ENCODE peak calls at places on chromosomes 7 and 10, in four cellular contexts. One of them, this sample, is unnamed.

GRCh38 chr7:144063710-144064109 is 5.9 kb upstream of the OR2A25 start:
- DNase-seq in lower lobe of right lung: no peak
- DNase-seq in kidney epithelial cell: no peak
- DNase-seq in dorsolateral prefrontal cortex: no peak
- DNase-seq in this sample: no peak

GRCh38 chr7:16708496-16708895 is 45.1 kb upstream of the TSPAN13 start:
- DNase-seq in dorsolateral prefrontal cortex: no peak
- DNase-seq in kidney epithelial cell: no peak
- DNase-seq in lower lobe of right lung: no peak
- DNase-seq in this sample: no peak

GRCh38 chr7:131110294-131111080 is 217.2 kb upstream of the MKLN1 start:
- DNase-seq in dorsolateral prefrontal cortex: peak; percentile 32
- DNase-seq in lower lobe of right lung: no peak
- DNase-seq in kidney epithelial cell: no peak
- DNase-seq in this sample: no peak

GRCh38 chr7:106936236-106936635 is 71.2 kb downstream of the PIK3CG start:
- DNase-seq in lower lobe of right lung: no peak
- DNase-seq in kidney epithelial cell: no peak
- DNase-seq in dorsolateral prefrontal cortex: no peak
- DNase-seq in this sample: no peak

GRCh38 chr10:50605280-50606270 is 18.2 kb downstream of the SGMS1 start:
- DNase-seq in dorsolateral prefrontal cortex: no peak
- DNase-seq in lower lobe of right lung: no peak
- DNase-seq in kidney epithelial cell: peak; percentile 57
- DNase-seq in this sample: peak; percentile 89

GRCh38 chr10:15751048-15751447 is 31.3 kb upstream of the ITGA8 start:
- DNase-seq in lower lobe of right lung: no peak
- DNase-seq in kidney epithelial cell: no peak
- DNase-seq in dorsolateral prefrontal cortex: no peak
- DNase-seq in this sample: no peak

GRCh38 chr10:35216303-35216905 is 89.8 kb downstream of the CREM start:
- DNase-seq in dorsolateral prefrontal cortex: no peak
- DNase-seq in lower lobe of right lung: peak; percentile 52
- DNase-seq in kidney epithelial cell: no peak
- DNase-seq in this sample: no peak

GRCh38 chr10:130869179-130869841 is 442.2 kb downstream of the TCERG1L start:
- DNase-seq in kidney epithelial cell: no peak
- DNase-seq in dorsolateral prefrontal cortex: no peak
- DNase-seq in lower lobe of right lung: no peak
- DNase-seq in this sample: no peak

GRCh38 chr10:78541528-78542470 is 508.1 kb downstream of the RPS24 start:
- DNase-seq in kidney epithelial cell: no peak
- DNase-seq in dorsolateral prefrontal cortex: no peak
- DNase-seq in lower lobe of right lung: no peak
- DNase-seq in this sample: no peak

GRCh38 chr10:43211030-43211429 is 55.8 kb downstream of the RASGEF1A start:
- DNase-seq in dorsolateral prefrontal cortex: no peak
- DNase-seq in kidney epithelial cell: peak; percentile 31
- DNase-seq in lower lobe of right lung: peak; percentile 27
- DNase-seq in this sample: no peak

GRCh38 chr10:72952189-72952900 is 2.3 kb downstream of the PLA2G12B start:
- DNase-seq in lower lobe of right lung: no peak
- DNase-seq in kidney epithelial cell: no peak
- DNase-seq in dorsolateral prefrontal cortex: no peak
- DNase-seq in this sample: no peak

GRCh38 chr10:30503700-30504462 is 69.9 kb downstream of the MAP3K8 start:
- DNase-seq in kidney epithelial cell: no peak
- DNase-seq in dorsolateral prefrontal cortex: no peak
- DNase-seq in lower lobe of right lung: no peak
- DNase-seq in this sample: no peak

GRCh38 chr10:132264966-132265877 is 42.5 kb downstream of the STK32C start:
- DNase-seq in kidney epithelial cell: no peak
- DNase-seq in dorsolateral prefrontal cortex: no peak
- DNase-seq in lower lobe of right lung: peak; percentile 45
- DNase-seq in this sample: no peak

GRCh38 chr7:78099715-78100477 is 301.3 kb downstream of the PHTF2 start:
- DNase-seq in kidney epithelial cell: peak; percentile 60
- DNase-seq in dorsolateral prefrontal cortex: no peak
- DNase-seq in lower lobe of right lung: no peak
- DNase-seq in this sample: peak; percentile 60

GRCh38 chr7:28481131-28481926 is 69.0 kb downstream of the CREB5 start:
- DNase-seq in dorsolateral prefrontal cortex: no peak
- DNase-seq in lower lobe of right lung: no peak
- DNase-seq in kidney epithelial cell: no peak
- DNase-seq in this sample: peak; percentile 98

GRCh38 chr10:110069502-110069982 is 61.8 kb downstream of the ADD3 start:
- DNase-seq in lower lobe of right lung: no peak
- DNase-seq in kidney epithelial cell: no peak
- DNase-seq in dorsolateral prefrontal cortex: no peak
- DNase-seq in this sample: no peak

GRCh38 chr7:107660381-107661080 is at the start of gene SLC26A4:
- DNase-seq in kidney epithelial cell: no peak
- DNase-seq in lower lobe of right lung: no peak
- DNase-seq in dorsolateral prefrontal cortex: no peak
- DNase-seq in this sample: no peak

GRCh38 chr7:21504021-21504420 is 38.8 kb upstream of the DNAH11 start:
- DNase-seq in dorsolateral prefrontal cortex: no peak
- DNase-seq in kidney epithelial cell: no peak
- DNase-seq in lower lobe of right lung: no peak
- DNase-seq in this sample: no peak

GRCh38 chr7:107387573-107388219 is 82.2 kb upstream of the GPR22 start:
- DNase-seq in kidney epithelial cell: peak; percentile 18
- DNase-seq in dorsolateral prefrontal cortex: no peak
- DNase-seq in lower lobe of right lung: no peak
- DNase-seq in this sample: peak; percentile 76

GRCh38 chr7:108497082-108497725 is 28.7 kb downstream of the PNPLA8 start:
- DNase-seq in dorsolateral prefrontal cortex: no peak
- DNase-seq in kidney epithelial cell: peak; percentile 1
- DNase-seq in lower lobe of right lung: no peak
- DNase-seq in this sample: no peak

GRCh38 chr7:148686312-148686937 is 12.3 kb upstream of the CUL1 start:
- DNase-seq in lower lobe of right lung: no peak
- DNase-seq in dorsolateral prefrontal cortex: no peak
- DNase-seq in kidney epithelial cell: no peak
- DNase-seq in this sample: no peak

GRCh38 chr10:133189726-133190125 is 29.7 kb downstream of the KNDC1 start:
- DNase-seq in lower lobe of right lung: no peak
- DNase-seq in kidney epithelial cell: no peak
- DNase-seq in dorsolateral prefrontal cortex: no peak
- DNase-seq in this sample: no peak

GRCh38 chr10:21372651-21373410 is 152.7 kb downstream of the SKIDA1 start:
- DNase-seq in dorsolateral prefrontal cortex: no peak
- DNase-seq in kidney epithelial cell: peak; percentile 53
- DNase-seq in lower lobe of right lung: peak; percentile 50
- DNase-seq in this sample: peak; percentile 84

GRCh38 chr10:71021402-71021801 is 133.0 kb upstream of the PCBD1 start:
- DNase-seq in dorsolateral prefrontal cortex: no peak
- DNase-seq in kidney epithelial cell: no peak
- DNase-seq in lower lobe of right lung: no peak
- DNase-seq in this sample: no peak

GRCh38 chr7:116404389-116404788 is 95.1 kb upstream of the CAV2 start:
- DNase-seq in lower lobe of right lung: no peak
- DNase-seq in kidney epithelial cell: no peak
- DNase-seq in dorsolateral prefrontal cortex: no peak
- DNase-seq in this sample: no peak

GRCh38 chr10:101066890-101067355 is 5.1 kb downstream of the KAZALD1 start:
- DNase-seq in dorsolateral prefrontal cortex: no peak
- DNase-seq in kidney epithelial cell: no peak
- DNase-seq in lower lobe of right lung: no peak
- DNase-seq in this sample: no peak

GRCh38 chr7:74633451-74633921 is 24.0 kb upstream of the GTF2I start:
- DNase-seq in lower lobe of right lung: no peak
- DNase-seq in dorsolateral prefrontal cortex: no peak
- DNase-seq in kidney epithelial cell: no peak
- DNase-seq in this sample: no peak

GRCh38 chr7:2920956-2921708 is 77.0 kb upstream of the GNA12 start:
- DNase-seq in dorsolateral prefrontal cortex: no peak
- DNase-seq in kidney epithelial cell: no peak
- DNase-seq in lower lobe of right lung: no peak
- DNase-seq in this sample: no peak

GRCh38 chr7:55179897-55180682 is 161.3 kb downstream of the EGFR start:
- DNase-seq in lower lobe of right lung: no peak
- DNase-seq in kidney epithelial cell: no peak
- DNase-seq in dorsolateral prefrontal cortex: no peak
- DNase-seq in this sample: no peak

GRCh38 chr7:88072036-88072714 is 138.1 kb downstream of the ADAM22 start:
- DNase-seq in lower lobe of right lung: no peak
- DNase-seq in dorsolateral prefrontal cortex: no peak
- DNase-seq in kidney epithelial cell: no peak
- DNase-seq in this sample: no peak
- H3K4me3 ChIP-seq in lower lobe of right lung: no peak overlapping the region
- H3K4me3 ChIP-seq in dorsolateral prefrontal cortex: no peak overlapping the region
- H3K4me3 ChIP-seq in kidney epithelial cell: no peak overlapping the region
- H3K4me3 ChIP-seq in this sample: no peak overlapping the region

GRCh38 chr10:84499846-84500245 is 171.5 kb downstream of the CCSER2 start:
- DNase-seq in lower lobe of right lung: no peak
- DNase-seq in dorsolateral prefrontal cortex: no peak
- DNase-seq in kidney epithelial cell: no peak
- DNase-seq in this sample: no peak

GRCh38 chr10:84497978-84498377 is 169.6 kb downstream of the CCSER2 start:
- DNase-seq in lower lobe of right lung: no peak
- DNase-seq in dorsolateral prefrontal cortex: no peak
- DNase-seq in kidney epithelial cell: no peak
- DNase-seq in this sample: no peak

GRCh38 chr10:84493951-84494848 is 165.8 kb downstream of the CCSER2 start:
- DNase-seq in dorsolateral prefrontal cortex: no peak
- DNase-seq in lower lobe of right lung: no peak
- DNase-seq in kidney epithelial cell: peak; percentile 67
- DNase-seq in this sample: no peak

DNA sequence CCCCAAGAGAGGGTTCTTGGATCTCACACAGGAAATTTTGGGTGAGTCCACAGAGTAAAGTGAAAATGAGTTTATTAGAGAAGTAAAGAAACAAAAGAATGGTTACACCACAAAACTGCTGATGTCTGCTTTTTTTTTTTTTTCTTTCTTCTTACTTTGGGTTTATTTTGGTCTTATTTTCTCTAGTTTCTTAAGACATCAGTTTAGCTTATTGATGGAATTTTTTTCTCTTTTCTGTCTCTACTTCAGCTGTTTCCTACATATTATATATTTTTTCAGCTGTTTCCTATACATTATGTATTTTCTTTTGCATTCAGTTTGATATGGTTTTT is 166.4 kb downstream of the CCSER2 start:
- DNase-seq in dorsolateral prefrontal cortex: no peak
- DNase-seq in lower lobe of right lung: no peak
- DNase-seq in kidney epithelial cell: no peak
- DNase-seq in this sample: no peak
- H3K4me3 ChIP-seq in dorsolateral prefrontal cortex: no peak overlapping the region
- H3K4me3 ChIP-seq in lower lobe of right lung: no peak overlapping the region
- H3K4me3 ChIP-seq in kidney epithelial cell: no peak overlapping the region
- H3K4me3 ChIP-seq in this sample: no peak overlapping the region

GRCh38 chr10:29305031-29305335 is 16.1 kb downstream of the LYZL1 start:
- DNase-seq in dorsolateral prefrontal cortex: no peak
- DNase-seq in lower lobe of right lung: no peak
- DNase-seq in kidney epithelial cell: no peak
- DNase-seq in this sample: no peak
- H3K4me3 ChIP-seq in dorsolateral prefrontal cortex: no peak overlapping the region
- H3K4me3 ChIP-seq in lower lobe of right lung: no peak overlapping the region
- H3K4me3 ChIP-seq in kidney epithelial cell: no peak overlapping the region
- H3K4me3 ChIP-seq in this sample: no peak overlapping the region

GRCh38 chr7:64308019-64308275 is 5.8 kb upstream of the ZNF736 start:
- DNase-seq in dorsolateral prefrontal cortex: no peak
- DNase-seq in kidney epithelial cell: no peak
- DNase-seq in lower lobe of right lung: no peak
- DNase-seq in this sample: no peak
- H3K4me3 ChIP-seq in dorsolateral prefrontal cortex: peak overlapping the region; percentile 69
- H3K4me3 ChIP-seq in kidney epithelial cell: peak overlapping the region; percentile 67
- H3K4me3 ChIP-seq in lower lobe of right lung: peak overlapping the region; percentile 72
- H3K4me3 ChIP-seq in this sample: peak overlapping the region; percentile 56

GRCh38 chr10:4033341-4033896 is 248.4 kb upstream of the KLF6 start:
- DNase-seq in kidney epithelial cell: no peak
- DNase-seq in lower lobe of right lung: no peak
- DNase-seq in dorsolateral prefrontal cortex: no peak
- DNase-seq in this sample: no peak
- H3K4me3 ChIP-seq in kidney epithelial cell: no peak overlapping the region
- H3K4me3 ChIP-seq in lower lobe of right lung: no peak overlapping the region
- H3K4me3 ChIP-seq in dorsolateral prefrontal cortex: no peak overlapping the region
- H3K4me3 ChIP-seq in this sample: no peak overlapping the region

DNA sequence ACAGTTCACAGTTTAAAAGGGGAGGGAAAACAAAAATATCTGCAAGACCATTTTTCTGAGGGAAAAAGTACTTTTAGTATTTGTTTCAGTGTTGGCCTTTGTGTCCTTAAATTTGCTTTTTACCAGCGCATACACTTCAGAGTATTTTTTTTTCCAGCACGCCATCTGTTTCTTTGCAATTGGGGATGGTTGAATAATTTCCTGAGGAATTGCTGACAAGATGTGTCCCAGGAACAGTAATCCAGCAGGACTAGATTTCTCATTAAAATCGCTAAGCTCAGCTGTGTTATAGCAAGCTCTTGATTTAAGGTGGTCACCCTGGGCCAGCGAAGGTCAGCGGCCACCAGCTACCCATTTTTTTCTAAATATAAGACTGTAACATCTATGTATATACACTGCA is 156.9 kb upstream of the RHOBTB1 start:
- DNase-seq in lower lobe of right lung: no peak
- DNase-seq in dorsolateral prefrontal cortex: no peak
- DNase-seq in kidney epithelial cell: no peak
- DNase-seq in this sample: no peak
- H3K4me3 ChIP-seq in lower lobe of right lung: no peak overlapping the region
- H3K4me3 ChIP-seq in dorsolateral prefrontal cortex: no peak overlapping the region
- H3K4me3 ChIP-seq in kidney epithelial cell: no peak overlapping the region
- H3K4me3 ChIP-seq in this sample: no peak overlapping the region